ENCODE peak calls at places on chromosomes 4 and X, in ten cellular contexts. R is left lung; C is uterus; N is left ventricle myocardium inferior; W is kidney epithelial cell; V is A673; A is cardiac muscle cell; J is CD8-positive, alpha-beta T cell; O is Caco-2; P is GM12878. F is an unnamed sample. For H3K36me3, the result is how much of the 10 kb centered on the place peaks cover.

GRCh38 chr4:1601533-1601835 is 82.6 kb downstream of the FAM53A start:
- DNase-seq in C (no peak), J (no peak), P (no peak), V (no peak), O (no peak), A (no peak), W (no peak), R (no peak), N (no peak), F (no peak)

GRCh38 chr4:85280963-85281362 is 194.0 kb upstream of the ARHGAP24 start:
- DNase-seq in O (no peak), R (no peak), P (no peak), W (no peak), N (no peak), C (no peak), A (no peak), J (no peak), V (no peak), F (no peak)

GRCh38 chrX:39907964-39908616 is 189.7 kb downstream of the BCOR start:
- DNase-seq in R (peak), O (peak), P (no peak), J (no peak), N (peak), V (peak), C (peak), W (peak), A (peak), F (peak)

GRCh38 chrX:7225338-7225737 is 77.4 kb upstream of the PUDP start:
- DNase-seq in P (no peak), W (no peak), J (no peak), A (no peak), O (no peak), R (no peak), V (no peak), N (no peak), C (no peak), F (no peak)

GRCh38 chrX:24204331-24204730 is 54.8 kb downstream of the ZFX start:
- DNase-seq in N (no peak), W (no peak), P (no peak), R (no peak), O (no peak), C (no peak), A (peak), V (no peak), J (no peak), F (peak)

GRCh38 chrX:53340852-53341645 is 59.7 kb upstream of the IQSEC2 start:
- DNase-seq in O (no peak), R (no peak), W (no peak), V (no peak), N (no peak), A (no peak), C (no peak), J (no peak), P (no peak), F (no peak)

GRCh38 chr4:72442715-72443114 is 126.3 kb downstream of the ADAMTS3 start:
- DNase-seq in R (no peak), V (no peak), P (no peak), W (no peak), N (no peak), A (no peak), C (no peak), J (no peak), O (no peak), F (peak)

GRCh38 chr4:70559216-70559830 is 32.7 kb upstream of the AMBN start:
- DNase-seq in O (peak), J (peak), P (no peak), R (no peak), C (peak), V (peak), N (no peak), A (peak), W (peak), F (peak)

GRCh38 chr4:152063301-152064235 is 302.8 kb upstream of the GATB start:
- DNase-seq in W (no peak), O (peak), N (no peak), V (peak), C (no peak), R (no peak), A (no peak), J (peak), P (no peak), F (peak)

GRCh38 chr4:137283737-137284136 is 248.6 kb downstream of the PCDH18 start:
- DNase-seq in W (no peak), O (no peak), V (no peak), P (no peak), C (no peak), J (no peak), A (peak), N (no peak), R (no peak), F (peak)

GRCh38 chr4:76562161-76562560 is 127.1 kb downstream of the SHROOM3 start:
- DNase-seq in O (no peak), N (no peak), P (no peak), C (no peak), J (no peak), A (peak), W (peak), R (no peak), V (no peak), F (peak)

GRCh38 chrX:134533952-134534351 is 74.0 kb downstream of the HPRT1 start:
- DNase-seq in N (no peak), O (no peak), W (no peak), R (no peak), V (no peak), A (peak), C (no peak), P (no peak), J (no peak), F (no peak)

GRCh38 chr4:120916937-120917336 is 5.6 kb downstream of the PRDM5 start:
- DNase-seq in O (no peak), J (no peak), C (no peak), W (no peak), A (no peak), N (no peak), P (no peak), V (no peak), R (no peak), F (no peak)

GRCh38 chrX:46903458-46904242 is 8.6 kb upstream of the JADE3 start:
- DNase-seq in C (peak), P (peak), W (peak), R (peak), O (peak), A (peak), N (peak), V (peak), J (peak), F (peak)
- TF ChIP-seq CTCF in C (peak), P (peak), W (peak), R (peak), O (peak), A (peak), N (peak), V (peak), J (no peak), F (peak)

DNA sequence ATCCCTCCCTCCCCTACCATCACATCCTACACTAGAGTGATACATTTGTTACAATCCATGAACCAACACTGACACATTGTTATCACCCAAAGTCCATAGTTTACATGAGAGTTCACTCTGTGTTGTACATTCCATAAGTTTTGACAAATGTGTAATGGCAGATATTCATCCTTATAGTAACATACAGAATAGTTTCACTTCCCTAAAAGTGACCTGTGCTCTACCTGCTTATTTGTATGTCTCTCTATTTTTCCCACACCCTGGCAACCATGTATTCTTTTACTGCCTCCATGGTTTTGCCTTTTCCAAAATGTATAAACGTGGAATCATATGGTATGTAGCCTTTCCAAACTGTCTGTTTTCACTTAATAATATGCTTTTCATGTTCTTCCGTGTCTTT is 42.2 kb upstream of the HPGD start:
- DNase-seq in N (no peak), W (no peak), C (no peak), A (no peak), O (no peak), P (no peak), J (no peak), V (no peak), R (no peak), F (no peak)
- H3K4me3 ChIP-seq in N (no peak), W (no peak), C (no peak), A (no peak), O (no peak), P (no peak), J (no peak), V (no peak), R (no peak), F (no peak)

DNA sequence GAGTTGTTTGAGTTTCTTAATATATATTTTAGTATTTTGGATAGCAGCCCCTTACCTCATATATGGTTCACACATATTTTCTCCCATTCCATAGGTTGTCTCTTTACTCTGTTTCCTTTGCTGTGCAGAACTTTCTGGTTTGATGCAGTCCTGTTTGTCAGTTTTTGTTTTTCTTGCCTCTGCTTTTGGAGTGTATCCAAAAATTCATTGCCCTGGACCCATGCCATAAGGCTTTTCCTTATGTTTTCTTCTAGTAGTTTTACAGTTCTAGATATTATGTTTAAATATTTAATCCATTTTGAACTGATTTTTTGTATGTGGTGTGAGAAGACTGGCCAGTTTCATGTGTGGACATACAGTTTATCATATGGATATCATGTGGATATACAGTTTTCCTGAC is 58.5 kb upstream of the NUDT6 start:
- DNase-seq in O (no peak), N (no peak), A (peak), V (no peak), R (no peak), P (no peak), W (no peak), J (no peak), C (no peak), F (no peak)
- H3K36me3 ChIP-seq in O (under half), N (under half), A (under half), V (under half), R (under half), P (under half), W (under half), J (under half), C (under half), F (under half)

DNA sequence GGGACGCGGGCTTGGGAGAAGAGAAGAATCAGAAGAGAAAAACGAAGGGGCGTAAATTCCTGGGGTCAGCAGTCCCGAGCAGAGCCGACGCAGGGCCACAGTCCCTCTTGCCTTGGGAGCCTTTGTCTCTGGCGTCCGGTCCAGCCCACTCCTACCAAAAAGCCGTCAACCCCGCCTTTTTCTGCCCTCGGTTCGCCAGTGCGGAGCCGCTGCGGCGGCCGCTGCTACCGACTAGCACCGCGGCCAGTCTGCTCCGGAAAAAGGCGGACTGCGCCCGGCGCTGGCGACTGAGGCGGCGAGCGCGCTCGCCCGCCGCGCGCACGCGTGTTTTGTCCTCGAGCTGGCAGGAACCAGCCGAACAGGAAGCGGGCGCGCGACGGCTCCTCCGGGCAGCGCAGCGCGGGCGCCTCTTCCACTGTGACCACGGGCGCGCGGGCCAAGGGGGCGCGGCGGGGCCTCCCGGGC is 502 bp downstream of the HNRNPDL start:
- DNase-seq in A (no peak), R (peak), P (no peak), N (no peak), C (no peak), V (no peak), W (no peak), O (peak), J (peak), F (peak)
- TF ChIP-seq CTCF in A (no peak), R (no peak), P (no peak), N (peak), C (no peak), V (no peak), W (no peak), O (no peak), J (peak), F (no peak)

GRCh38 chrX:129495941-129496340 is 27.3 kb downstream of the SMARCA1 start:
- DNase-seq in C (no peak), A (no peak), V (no peak), W (no peak), J (no peak), P (no peak), O (no peak), N (no peak), R (no peak), F (peak)
- H3K4me3 ChIP-seq in C (no peak), A (no peak), V (no peak), W (no peak), J (no peak), P (no peak), O (no peak), N (no peak), R (no peak), F (no peak)

F was measured in bronchial epithelial cell.